ENCODE peak calls at places on chromosomes 16 and 17, in ten cellular contexts. N is heart right ventricle, C is Caco-2, D is pancreas, R is A549, Q is fibroblast of pulmonary artery, I is MM.1S, O is thoracic aorta, V is IMR-90, X is GM23338. Y is an unnamed sample.

GRCh38 chr17:79993390-79994221 is 42.1 kb downstream of the TBC1D16 start:
- DNase-seq in O (no peak), X (peak), Q (peak), N (peak), R (peak), C (peak), I (peak), D (peak), V (peak), Y (peak)

GRCh38 chr17:34133350-34133749 is 121.7 kb upstream of the CCL2 start:
- DNase-seq in I (no peak), R (no peak), Q (no peak), C (no peak), X (no peak), N (peak), D (no peak), V (no peak), O (no peak), Y (no peak)

GRCh38 chr16:17273142-17273561 is 197.6 kb downstream of the XYLT1 start:
- DNase-seq in Q (peak), C (peak), V (peak), N (no peak), O (no peak), I (no peak), D (no peak), X (no peak), R (peak), Y (peak)

GRCh38 chr17:79950306-79950705 is 85.4 kb downstream of the TBC1D16 start:
- DNase-seq in R (no peak), C (peak), V (no peak), O (no peak), Q (no peak), D (peak), X (peak), N (no peak), I (no peak), Y (no peak)

GRCh38 chr16:19130852-19131808 is 17.4 kb downstream of the ITPRIPL2 start:
- DNase-seq in C (no peak), N (peak), O (no peak), Q (peak), R (peak), V (peak), I (no peak), X (peak), D (no peak), Y (peak)

GRCh38 chr17:83151442-83152220 is 72.2 kb downstream of the METRNL start:
- DNase-seq in C (peak), V (peak), X (peak), O (no peak), I (no peak), Q (no peak), N (no peak), R (no peak), D (no peak), Y (no peak)

GRCh38 chr16:66581246-66581952 is 2.1 kb downstream of the CMTM2 start:
- DNase-seq in Q (no peak), N (no peak), O (no peak), V (peak), D (no peak), C (no peak), R (no peak), I (no peak), X (no peak), Y (peak)

GRCh38 chr17:31580331-31581021 is 189.0 kb downstream of the RAB11FIP4 start:
- DNase-seq in V (peak), R (no peak), I (no peak), N (no peak), Q (peak), D (no peak), C (no peak), X (no peak), O (peak), Y (peak)

GRCh38 chr17:63675607-63676539 is 24.1 kb downstream of the LIMD2 start:
- DNase-seq in O (peak), I (no peak), Q (peak), C (no peak), X (peak), D (peak), N (peak), V (peak), R (peak), Y (peak)

GRCh38 chr17:67276075-67276474 is 31.1 kb upstream of the HELZ start:
- DNase-seq in R (peak), D (no peak), O (no peak), Q (no peak), N (no peak), X (peak), C (peak), V (no peak), I (no peak), Y (no peak)

GRCh38 chr17:82681547-82681946 is 17.0 kb downstream of the RAB40B start:
- DNase-seq in R (no peak), D (no peak), V (no peak), O (no peak), C (no peak), I (no peak), N (no peak), Q (no peak), X (no peak), Y (no peak)

GRCh38 chr16:87620201-87620495 is 17.8 kb downstream of the JPH3 start:
- DNase-seq in Q (no peak), X (peak), I (no peak), R (no peak), N (no peak), D (no peak), O (no peak), V (no peak), C (peak), Y (no peak)

GRCh38 chr17:43822566-43823190 is 10.3 kb downstream of the MPP3 start:
- DNase-seq in D (no peak), Q (peak), I (no peak), R (no peak), N (no peak), X (no peak), V (peak), O (no peak), C (no peak), Y (peak)

GRCh38 chr16:4323071-4323844 is 7.4 kb downstream of the GLIS2 start:
- DNase-seq in C (no peak), Q (no peak), D (peak), N (no peak), R (no peak), X (no peak), V (no peak), O (no peak), I (no peak), Y (no peak)

GRCh38 chr16:12462690-12463646 is 340.7 kb downstream of the CPPED1 start:
- DNase-seq in N (no peak), O (no peak), C (no peak), I (no peak), D (no peak), Q (peak), R (no peak), V (peak), X (no peak), Y (peak)

GRCh38 chr16:4261557-4262172 is 11.2 kb downstream of the TFAP4 start:
- DNase-seq in Q (peak), V (peak), N (peak), R (peak), D (no peak), C (peak), X (peak), O (no peak), I (no peak), Y (peak)

GRCh38 chr16:27368358-27368722 is 33.6 kb upstream of the IL21R start:
- DNase-seq in N (no peak), V (no peak), Q (no peak), O (no peak), R (no peak), I (no peak), D (no peak), X (no peak), C (no peak), Y (no peak)

GRCh38 chr17:8954339-8954738 is 11.2 kb downstream of the PIK3R5 start:
- DNase-seq in O (no peak), V (no peak), X (peak), C (no peak), R (no peak), Q (no peak), I (no peak), D (no peak), N (peak), Y (no peak)

GRCh38 chr16:56420613-56421012 is 4.7 kb downstream of the AMFR start:
- DNase-seq in X (no peak), R (no peak), I (no peak), V (no peak), C (no peak), D (no peak), Q (no peak), O (no peak), N (no peak), Y (no peak)

GRCh38 chr16:85387731-85388295 is 225.3 kb upstream of the GSE1 start:
- DNase-seq in V (no peak), N (no peak), R (no peak), X (no peak), D (no peak), O (no peak), C (no peak), I (no peak), Q (no peak), Y (no peak)

GRCh38 chr17:81387235-81388060 is 7.8 kb upstream of the BAHCC1 start:
- DNase-seq in Q (peak), D (no peak), X (peak), V (peak), C (peak), N (peak), R (no peak), I (no peak), O (no peak), Y (peak)

GRCh38 chr17:61926831-61927210 is 961 bp downstream of the INTS2 start:
- DNase-seq in C (no peak), R (no peak), O (no peak), I (no peak), V (peak), D (no peak), Q (no peak), N (no peak), X (no peak), Y (no peak)

GRCh38 chr17:17926036-17926435 is 46.2 kb downstream of the TOM1L2 start:
- DNase-seq in N (no peak), O (no peak), V (no peak), R (no peak), I (no peak), Q (no peak), C (no peak), D (no peak), X (no peak), Y (no peak)

GRCh38 chr16:54489225-54489781 is 202.7 kb upstream of the IRX3 start:
- DNase-seq in N (no peak), O (no peak), D (no peak), X (no peak), I (no peak), V (no peak), C (no peak), R (peak), Q (peak), Y (peak)

GRCh38 chr16:70749681-70750601 is 51.0 kb downstream of the VAC14 start:
- DNase-seq in X (peak), Q (no peak), N (no peak), D (no peak), R (no peak), O (no peak), V (no peak), C (no peak), I (no peak), Y (no peak)

GRCh38 chr17:47270946-47271705 is 17.5 kb downstream of the ITGB3 start:
- DNase-seq in N (no peak), C (no peak), Q (no peak), V (no peak), D (no peak), I (no peak), X (no peak), R (no peak), O (no peak), Y (no peak)

GRCh38 chr17:37779554-37779953 is 34.7 kb upstream of the HNF1B start:
- DNase-seq in V (peak), D (no peak), X (no peak), R (no peak), Q (peak), C (no peak), I (no peak), N (no peak), O (no peak), Y (peak)

GRCh38 chr16:84753412-84754325 is 53.9 kb downstream of the USP10 start:
- DNase-seq in D (no peak), R (no peak), C (no peak), I (no peak), Q (no peak), N (no peak), X (no peak), V (no peak), O (no peak), Y (no peak)

GRCh38 chr17:48246623-48247022 is 139.1 kb downstream of the SNX11 start:
- DNase-seq in V (peak), D (no peak), R (peak), I (no peak), C (peak), X (no peak), O (no peak), N (no peak), Q (no peak), Y (peak)

GRCh38 chr17:61474235-61474927 is 22.2 kb downstream of the TBX4 start:
- DNase-seq in X (no peak), Q (no peak), O (no peak), R (no peak), V (peak), D (no peak), I (no peak), N (no peak), C (no peak), Y (peak)

GRCh38 chr16:13348416-13348815 is 447.0 kb downstream of the SHISA9 start:
- DNase-seq in O (no peak), I (no peak), R (no peak), N (no peak), V (no peak), X (peak), D (no peak), Q (no peak), C (no peak), Y (no peak)

GRCh38 chr17:77349976-77350830 is 209.4 kb downstream of the SEC14L1 start:
- DNase-seq in Q (peak), O (no peak), R (no peak), C (no peak), X (no peak), V (peak), I (no peak), D (no peak), N (no peak), Y (peak)

GRCh38 chr17:78462148-78462547 is 83.7 kb downstream of the PGS1 start:
- DNase-seq in I (no peak), O (no peak), N (no peak), C (no peak), R (no peak), D (no peak), V (no peak), Q (no peak), X (no peak), Y (no peak)
- H3K4me3 ChIP-seq in I (no peak), O (no peak), N (no peak), C (no peak), R (no peak), D (no peak), V (no peak), Q (no peak), X (no peak), Y (no peak)

GRCh38 chr17:75260679-75261335 is 599 bp downstream of the GGA3 start:
- DNase-seq in C (no peak), V (peak), D (no peak), N (no peak), I (no peak), R (no peak), Q (no peak), O (no peak), X (peak), Y (peak)
- TF ChIP-seq CTCF in C (no peak), V (no peak), D (no peak), N (no peak), I (peak), R (peak), Q (no peak), O (no peak), X (no peak), Y (no peak)

GRCh38 chr17:27457405-27457730 is 1.1 kb downstream of the KSR1 start:
- DNase-seq in X (no peak), R (no peak), Q (no peak), V (no peak), C (no peak), O (no peak), D (no peak), N (no peak), I (no peak), Y (no peak)

GRCh38 chr17:27459433-27459832 is 3.2 kb downstream of the KSR1 start:
- DNase-seq in Q (no peak), D (no peak), R (no peak), N (no peak), O (no peak), X (no peak), I (no peak), C (no peak), V (no peak), Y (peak)

GRCh38 chr17:27456681-27457404 is 595 bp downstream of the KSR1 start:
- DNase-seq in I (no peak), X (peak), N (peak), C (no peak), V (no peak), O (no peak), Q (no peak), D (peak), R (no peak), Y (peak)

GRCh38 chr17:27457731-27458523 is 1.7 kb downstream of the KSR1 start:
- DNase-seq in C (peak), D (no peak), R (no peak), O (no peak), Q (peak), N (no peak), I (no peak), V (peak), X (peak), Y (peak)

GRCh38 chr17:27458524-27458908 is 2.3 kb downstream of the KSR1 start:
- DNase-seq in I (no peak), V (no peak), C (no peak), Q (no peak), X (peak), O (no peak), R (no peak), D (no peak), N (no peak), Y (no peak)
- H3K4me3 ChIP-seq in I (no peak), V (peak), C (no peak), Q (peak), X (peak), O (peak), R (no peak), D (peak), N (peak), Y (peak)

GRCh38 chr17:1967092-1967662 is 58.0 kb downstream of the RTN4RL1 start:
- DNase-seq in V (no peak), C (peak), Q (no peak), N (no peak), D (no peak), X (peak), I (no peak), R (no peak), O (no peak), Y (no peak)
- TF ChIP-seq CTCF in V (no peak), C (no peak), Q (no peak), N (no peak), D (no peak), X (no peak), I (no peak), R (no peak), O (no peak), Y (no peak)

DNA sequence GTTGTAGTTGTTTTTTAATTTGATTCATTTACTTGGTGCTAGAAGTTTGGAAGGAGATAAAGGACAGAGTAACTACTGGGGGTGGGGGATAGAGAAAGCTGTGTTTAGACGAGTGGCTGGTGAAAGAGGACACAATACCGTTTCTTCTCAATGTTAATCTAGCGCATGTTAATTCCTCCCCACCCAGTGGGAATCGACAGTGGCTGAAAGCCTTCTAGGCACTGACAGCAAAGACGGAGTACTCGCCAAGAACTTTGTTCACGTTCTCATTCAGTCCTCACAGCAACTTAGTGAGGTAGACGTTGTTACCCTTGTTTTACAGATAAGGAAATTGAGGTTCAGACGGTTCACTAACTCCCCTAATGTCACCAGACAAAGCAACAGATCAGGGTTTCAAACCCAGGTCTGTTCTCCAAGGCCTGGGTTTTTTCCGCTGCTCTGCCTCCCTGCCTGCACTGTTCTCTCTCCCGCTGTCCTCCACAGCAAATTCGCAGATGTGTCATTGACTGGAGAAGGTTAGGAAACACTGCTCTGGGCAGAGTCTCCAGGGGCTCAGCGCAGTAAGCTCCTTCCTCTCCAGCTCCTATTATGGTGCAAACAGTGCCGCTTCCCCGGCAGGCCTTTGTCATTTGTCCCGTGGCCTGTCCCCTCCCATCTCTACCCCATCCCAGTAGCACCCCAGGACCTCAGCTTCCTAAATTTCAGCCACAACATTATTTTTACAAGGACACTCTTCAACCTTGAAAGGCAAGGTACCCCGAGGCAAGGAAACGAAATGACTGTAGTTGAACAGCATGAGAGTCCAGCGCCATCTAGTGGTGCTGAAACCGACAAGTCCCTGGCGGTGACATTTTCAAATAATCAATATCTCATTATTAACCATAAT is 16.9 kb downstream of the MRPS23 start:
- DNase-seq in Q (peak), V (peak), D (peak), X (peak), R (peak), C (peak), O (peak), N (peak), I (peak), Y (peak)
- H3K4me3 ChIP-seq in Q (peak), V (peak), D (no peak), X (peak), R (no peak), C (no peak), O (peak), N (peak), I (no peak), Y (peak)

DNA sequence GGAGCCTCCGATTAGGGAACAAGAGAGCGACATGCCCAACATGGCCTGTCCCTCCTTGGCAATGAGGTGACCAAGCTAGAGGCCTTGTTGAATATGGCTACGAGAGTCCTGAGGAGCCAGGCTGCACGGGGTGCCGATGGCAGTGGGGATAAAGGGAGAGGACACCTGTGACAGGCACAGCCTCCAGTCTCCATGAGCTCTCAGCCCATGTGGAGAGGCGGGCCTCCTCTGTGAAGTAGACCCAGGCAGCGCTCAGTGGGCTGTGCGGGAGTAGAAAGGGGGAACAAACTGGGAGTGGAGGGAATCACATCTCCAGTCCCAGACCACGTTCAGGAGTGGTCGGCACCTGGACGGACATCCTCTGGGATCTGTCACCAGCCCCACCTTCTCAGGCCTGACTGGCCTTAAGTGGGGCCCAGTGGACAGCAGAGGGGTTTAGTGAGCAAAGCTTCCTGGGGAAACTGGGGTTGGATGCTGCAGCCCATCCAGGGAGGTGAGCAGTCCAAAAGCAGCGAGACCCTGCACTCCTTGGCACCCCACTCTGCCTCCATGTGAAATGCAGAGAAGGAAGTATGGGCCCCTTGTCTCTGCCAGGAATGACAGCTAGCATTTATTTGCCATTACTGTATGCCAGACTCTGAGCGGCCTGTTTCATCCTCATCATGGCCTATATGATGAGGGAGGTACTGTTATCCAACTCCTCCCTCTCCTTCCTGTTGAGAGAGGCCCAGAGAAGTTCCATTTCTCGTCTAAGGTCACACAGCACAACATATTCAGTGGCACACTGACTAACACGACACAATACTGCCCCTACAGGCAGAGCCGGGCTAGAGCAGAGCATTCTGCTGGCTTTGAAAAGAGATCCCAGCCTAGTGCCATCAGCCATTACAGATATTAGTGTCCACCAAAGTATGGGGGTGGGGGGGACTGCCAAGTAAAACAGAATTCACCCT is 4.5 kb upstream of the TMEM92 start:
- DNase-seq in V (peak), C (peak), Q (peak), O (no peak), I (peak), R (peak), D (peak), N (peak), X (peak), Y (peak)
- TF ChIP-seq CTCF in V (peak), C (peak), Q (peak), O (peak), I (peak), R (peak), D (peak), N (peak), X (peak), Y (peak)

GRCh38 chr16:73143681-73144370 is 95.9 kb upstream of the ZFHX3 start:
- DNase-seq in I (no peak), N (no peak), R (no peak), X (no peak), C (no peak), D (no peak), Q (no peak), V (no peak), O (no peak), Y (peak)
- H3K4me3 ChIP-seq in I (no peak), N (peak), R (no peak), X (no peak), C (no peak), D (no peak), Q (peak), V (peak), O (peak), Y (peak)

GRCh38 chr17:16083223-16083622 is 83.6 kb downstream of the TTC19 start:
- DNase-seq in Q (no peak), C (no peak), O (no peak), D (no peak), V (no peak), N (no peak), X (no peak), I (no peak), R (no peak), Y (no peak)
- TF ChIP-seq CTCF in Q (no peak), C (no peak), O (no peak), D (no peak), V (no peak), N (no peak), X (no peak), I (no peak), R (no peak), Y (no peak)

GRCh38 chr17:27532269-27533067 is 76.2 kb downstream of the KSR1 start:
- DNase-seq in V (peak), D (peak), R (no peak), X (peak), N (no peak), C (peak), I (no peak), O (no peak), Q (peak), Y (peak)
- H3K4me3 ChIP-seq in V (no peak), D (no peak), R (no peak), X (no peak), N (no peak), C (no peak), I (no peak), O (no peak), Q (no peak), Y (no peak)